ENCODE peak calls at places on chromosomes 7 and 10, in four cellular contexts. O is cardiac muscle cell, C is pancreas, U is right lobe of liver. X is an unnamed sample. For H3K27me3 and H3K4me1, the result is how much of the 10 kb centered on the place peaks cover.

GRCh38 chr7:80170445-80170844 is 35.8 kb downstream of the GNAI1 start:
- DNase-seq in O (no peak), C (no peak), U (no peak), X (no peak)

GRCh38 chr7:157611341-157611740 is 274.5 kb downstream of the DNAJB6 start:
- DNase-seq in O (no peak), C (no peak), U (no peak), X (no peak)

GRCh38 chr10:70648427-70648826 is 23.9 kb upstream of the ADAMTS14 start:
- DNase-seq in O (no peak), C (no peak), U (no peak), X (no peak)

GRCh38 chr7:88344956-88345832 is 38.5 kb upstream of the STEAP4 start:
- DNase-seq in O (peak), C (peak), U (no peak), X (peak)

GRCh38 chr10:15313034-15313433 is 58.1 kb downstream of the FAM171A1 start:
- DNase-seq in O (no peak), C (no peak), U (no peak), X (no peak)

GRCh38 chr7:13872751-13873150 is 116.7 kb downstream of the ETV1 start:
- DNase-seq in O (no peak), C (no peak), U (no peak), X (no peak)

GRCh38 chr10:100370561-100370975 is 23.5 kb downstream of the SCD start:
- DNase-seq in O (no peak), C (peak), U (no peak), X (no peak)

GRCh38 chr10:76874151-76874550 is 763.5 kb downstream of the KCNMA1 start:
- DNase-seq in O (no peak), C (no peak), U (no peak), X (no peak)

GRCh38 chr10:48672596-48673255 is 11.9 kb upstream of the WDFY4 start:
- DNase-seq in O (no peak), C (no peak), U (no peak), X (no peak)

GRCh38 chr7:64045301-64046040 is at the start of gene ZNF727:
- DNase-seq in O (no peak), C (peak), U (no peak), X (peak)

GRCh38 chr7:39631736-39632304 is 8.4 kb downstream of the RALA start:
- DNase-seq in O (no peak), C (no peak), U (no peak), X (no peak)

DNA sequence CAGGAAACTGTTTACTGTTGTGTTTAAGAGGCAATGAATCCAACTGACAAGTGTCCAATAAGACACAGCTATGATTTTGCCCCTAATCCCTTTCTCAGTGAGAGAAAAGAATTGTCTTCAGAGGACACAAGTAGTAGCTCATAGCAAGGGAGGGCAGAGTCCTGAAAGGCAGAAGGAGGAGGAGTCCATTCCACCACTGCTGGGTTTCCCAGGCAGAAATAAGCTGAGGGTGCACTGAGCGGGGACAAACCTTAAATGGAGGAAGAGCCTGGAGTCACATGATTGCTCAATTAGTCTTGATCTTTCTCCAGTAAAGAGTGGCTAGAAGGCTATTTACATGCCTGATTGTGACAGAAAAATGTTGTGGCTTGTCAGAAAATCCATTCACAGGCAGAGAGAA is 573.8 kb downstream of the POM121L12 start:
- DNase-seq in O (no peak), C (no peak), U (no peak), X (no peak)
- H3K27me3 ChIP-seq in O (under half), C (under half), U (under half), X (under half)

GRCh38 chr7:145696071-145696470 is 420.5 kb upstream of the CNTNAP2 start:
- DNase-seq in O (no peak), C (no peak), U (no peak), X (no peak)
- H3K4me3 ChIP-seq in O (no peak), C (no peak), U (no peak), X (no peak)

GRCh38 chr7:132117636-132118035 is 458.6 kb downstream of the PLXNA4 start:
- DNase-seq in O (no peak), C (no peak), U (no peak), X (no peak)
- H3K4me1 ChIP-seq in O (under half), C (under half), U (under half), X (under half)

DNA sequence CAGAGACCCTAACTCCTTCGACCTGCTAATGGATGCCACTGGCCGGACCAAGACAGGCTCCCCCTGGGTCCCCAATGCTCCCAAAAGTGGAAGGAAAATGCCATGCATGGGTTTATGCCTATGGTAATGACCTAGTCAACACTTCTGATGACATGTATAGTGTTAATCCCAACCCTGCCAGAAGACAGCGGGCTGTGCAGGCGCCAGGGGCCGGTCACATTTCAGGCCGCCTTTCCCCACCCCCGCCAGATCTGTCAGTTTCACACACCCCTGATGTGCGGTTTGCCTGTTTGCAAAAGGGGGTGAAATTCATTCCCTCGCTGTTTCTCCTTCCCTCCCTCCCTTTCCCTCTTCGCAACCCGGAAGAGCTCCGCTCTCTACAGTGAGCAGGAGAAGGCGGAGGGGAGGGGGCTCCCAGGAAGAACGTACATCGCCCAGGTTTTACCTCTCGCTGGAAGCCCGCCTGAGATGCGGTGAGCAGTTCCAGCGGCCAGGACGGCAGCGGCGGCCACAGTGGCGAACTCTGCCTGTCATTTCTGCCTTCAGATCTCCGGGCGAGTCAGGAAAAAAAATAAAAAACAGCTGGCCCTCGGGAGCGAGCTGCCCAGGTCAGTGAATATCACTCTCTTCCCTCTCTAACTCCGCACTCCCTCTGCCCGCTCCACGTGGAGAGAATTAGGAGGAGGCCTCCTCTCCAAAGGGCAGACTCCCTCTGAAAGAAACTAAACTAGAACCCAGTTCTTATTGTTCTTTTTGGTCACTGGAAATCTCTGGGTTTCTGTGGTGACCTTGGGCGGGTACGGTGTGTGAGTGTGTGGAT is 9.4 kb upstream of the GATA3 start:
- DNase-seq in O (no peak), C (no peak), U (peak), X (no peak)
- H3K27me3 ChIP-seq in O (half or more), C (half or more), U (half or more), X (half or more)

DNA sequence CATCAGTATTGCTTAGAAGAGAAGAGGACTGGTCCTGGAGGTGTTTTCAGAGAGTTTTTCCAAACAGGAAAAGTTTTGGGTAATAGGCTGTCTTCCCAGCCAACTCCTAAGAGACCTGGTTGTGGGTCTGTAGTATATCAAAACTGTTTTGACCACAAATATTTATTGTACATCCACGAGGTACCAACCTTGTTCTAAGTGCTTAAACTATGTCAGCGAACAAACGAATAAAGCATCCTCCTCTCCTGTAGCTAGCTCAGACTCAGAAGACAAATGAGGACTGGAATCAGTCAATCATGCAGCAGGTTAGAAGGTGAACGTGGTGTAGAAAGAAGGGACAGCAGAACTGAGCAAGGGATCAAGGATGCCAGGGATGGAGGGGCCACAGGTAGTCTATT is 61.6 kb upstream of the MKI67 start:
- DNase-seq in O (no peak), C (no peak), U (no peak), X (no peak)
- H3K4me3 ChIP-seq in O (no peak), C (no peak), U (no peak), X (no peak)

DNA sequence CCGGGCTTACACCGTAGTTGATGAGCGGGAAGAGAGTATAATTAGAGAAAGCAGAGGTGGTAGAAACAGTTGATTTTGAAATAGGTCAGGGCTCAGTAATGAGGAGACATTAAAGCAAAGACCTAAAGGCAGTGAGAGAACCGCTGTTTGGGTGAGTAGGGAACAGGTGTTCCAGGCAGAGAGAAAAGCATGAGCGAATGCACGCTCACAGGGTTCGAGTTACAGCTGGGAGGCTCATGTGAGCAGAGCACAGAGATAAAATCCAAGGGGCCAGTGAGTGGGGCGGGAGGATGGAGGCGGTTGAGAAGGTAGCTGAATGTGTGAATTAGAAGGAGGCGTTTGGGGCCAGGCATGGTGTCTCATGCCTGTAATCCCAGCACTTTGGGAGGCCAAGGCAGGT is 39.9 kb downstream of the APBB1IP start:
- DNase-seq in O (no peak), C (no peak), U (no peak), X (no peak)
- H3K4me1 ChIP-seq in O (under half), C (under half), U (under half), X (under half)

GRCh38 chr7:70599446-70600190 is 532.3 kb upstream of the GALNT17 start:
- DNase-seq in O (no peak), C (no peak), U (no peak), X (no peak)
- H3K27me3 ChIP-seq in O (under half), C (under half), U (under half), X (under half)

DNA sequence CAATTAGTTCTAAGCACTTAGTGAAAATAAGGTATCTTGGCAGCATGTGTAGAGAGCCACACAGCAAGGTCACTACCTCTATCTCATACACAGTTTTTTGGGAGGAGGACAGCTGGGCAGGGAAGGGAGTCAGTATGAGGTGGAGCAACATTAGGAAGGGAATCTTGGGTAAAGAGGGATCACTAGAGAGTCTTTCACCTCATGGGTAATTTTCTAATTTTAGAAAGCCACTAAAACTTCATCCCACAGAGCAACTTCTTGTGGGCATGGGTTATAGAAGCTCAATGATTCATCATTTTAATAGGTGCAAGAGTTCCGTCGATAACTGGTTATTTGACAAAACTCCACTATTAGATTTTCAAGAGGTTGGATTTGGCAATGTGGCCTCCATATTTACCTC is 2.5 kb downstream of the NRAP start:
- DNase-seq in O (no peak), C (no peak), U (no peak), X (no peak)
- H3K4me3 ChIP-seq in O (no peak), C (no peak), U (no peak), X (no peak)

GRCh38 chr7:74032191-74032490 is 4.2 kb downstream of the ELN start:
- DNase-seq in O (no peak), C (peak), U (no peak), X (no peak)

GRCh38 chr7:74033372-74034311 is 5.7 kb downstream of the ELN start:
- DNase-seq in O (peak), C (peak), U (no peak), X (peak)

GRCh38 chr7:74030861-74031260 is 2.9 kb downstream of the ELN start:
- DNase-seq in O (no peak), C (peak), U (no peak), X (no peak)

GRCh38 chr7:74031403-74032190 is 3.6 kb downstream of the ELN start:
- DNase-seq in O (no peak), C (no peak), U (no peak), X (no peak)

GRCh38 chr7:74032624-74033371 is 4.8 kb downstream of the ELN start:
- DNase-seq in O (no peak), C (no peak), U (no peak), X (no peak)
- H3K4me1 ChIP-seq in O (under half), C (under half), U (under half), X (under half)

X was measured in lower lobe of right lung.